ENCODE peak calls at places on chromosomes 3 and 15, in six cellular contexts. One of them, this sample, is unnamed.

GRCh38 chr3:168165390-168166269 is 69.9 kb upstream of the GOLIM4 start:
- DNase-seq in substantia nigra: peak; percentile 55
- DNase-seq in stimulated activated CD4-positive, alpha-beta T cell treated with anti-CD3 and anti-CD28 coated beads, Interleukin-2, amount 100 ng/mL, for 48 hours: peak; percentile 18
- DNase-seq in A549: peak; percentile 15
- DNase-seq in frontal cortex: peak; percentile 14
- DNase-seq in putamen: peak; percentile 65
- DNase-seq in this sample: peak; percentile 17

GRCh38 chr3:38114875-38115644 is 21.9 kb downstream of the ACAA1 start:
- DNase-seq in putamen: no peak
- DNase-seq in substantia nigra: no peak
- DNase-seq in A549: no peak
- DNase-seq in frontal cortex: no peak
- DNase-seq in stimulated activated CD4-positive, alpha-beta T cell treated with anti-CD3 and anti-CD28 coated beads, Interleukin-2, amount 100 ng/mL, for 48 hours: no peak
- DNase-seq in this sample: no peak

GRCh38 chr3:178048768-178049167 is 487.5 kb upstream of the KCNMB2 start:
- DNase-seq in A549: no peak
- DNase-seq in putamen: no peak
- DNase-seq in stimulated activated CD4-positive, alpha-beta T cell treated with anti-CD3 and anti-CD28 coated beads, Interleukin-2, amount 100 ng/mL, for 48 hours: no peak
- DNase-seq in substantia nigra: no peak
- DNase-seq in frontal cortex: no peak
- DNase-seq in this sample: no peak

GRCh38 chr3:64030741-64031140 is 7.4 kb upstream of the PSMD6 start:
- DNase-seq in frontal cortex: peak; percentile 42
- DNase-seq in stimulated activated CD4-positive, alpha-beta T cell treated with anti-CD3 and anti-CD28 coated beads, Interleukin-2, amount 100 ng/mL, for 48 hours: peak; percentile 73
- DNase-seq in A549: peak; percentile 80
- DNase-seq in substantia nigra: peak; percentile 51
- DNase-seq in putamen: peak; percentile 65
- DNase-seq in this sample: peak; percentile 62

GRCh38 chr3:46087871-46088270 is 60.6 kb upstream of the XCR1 start:
- DNase-seq in substantia nigra: peak; percentile 16
- DNase-seq in putamen: no peak
- DNase-seq in A549: no peak
- DNase-seq in stimulated activated CD4-positive, alpha-beta T cell treated with anti-CD3 and anti-CD28 coated beads, Interleukin-2, amount 100 ng/mL, for 48 hours: no peak
- DNase-seq in frontal cortex: no peak
- DNase-seq in this sample: no peak

GRCh38 chr3:138432576-138433240 is 1.7 kb upstream of the ESYT3 start:
- DNase-seq in stimulated activated CD4-positive, alpha-beta T cell treated with anti-CD3 and anti-CD28 coated beads, Interleukin-2, amount 100 ng/mL, for 48 hours: no peak
- DNase-seq in putamen: no peak
- DNase-seq in frontal cortex: no peak
- DNase-seq in substantia nigra: no peak
- DNase-seq in A549: no peak
- DNase-seq in this sample: no peak

GRCh38 chr15:59340325-59340724 is 32.3 kb downstream of the MYO1E start:
- DNase-seq in frontal cortex: no peak
- DNase-seq in A549: no peak
- DNase-seq in stimulated activated CD4-positive, alpha-beta T cell treated with anti-CD3 and anti-CD28 coated beads, Interleukin-2, amount 100 ng/mL, for 48 hours: no peak
- DNase-seq in putamen: no peak
- DNase-seq in substantia nigra: no peak
- DNase-seq in this sample: no peak

GRCh38 chr3:143216709-143217182 is 97.2 kb downstream of the CHST2 start:
- DNase-seq in A549: no peak
- DNase-seq in substantia nigra: no peak
- DNase-seq in frontal cortex: no peak
- DNase-seq in putamen: no peak
- DNase-seq in stimulated activated CD4-positive, alpha-beta T cell treated with anti-CD3 and anti-CD28 coated beads, Interleukin-2, amount 100 ng/mL, for 48 hours: no peak
- DNase-seq in this sample: no peak

GRCh38 chr3:172753125-172753524 is 2.6 kb downstream of the ECT2 start:
- DNase-seq in putamen: no peak
- DNase-seq in A549: no peak
- DNase-seq in frontal cortex: no peak
- DNase-seq in substantia nigra: no peak
- DNase-seq in stimulated activated CD4-positive, alpha-beta T cell treated with anti-CD3 and anti-CD28 coated beads, Interleukin-2, amount 100 ng/mL, for 48 hours: no peak
- DNase-seq in this sample: no peak

GRCh38 chr15:41490355-41490754 is 3.3 kb upstream of the ITPKA start:
- DNase-seq in frontal cortex: no peak
- DNase-seq in A549: peak; percentile 54
- DNase-seq in stimulated activated CD4-positive, alpha-beta T cell treated with anti-CD3 and anti-CD28 coated beads, Interleukin-2, amount 100 ng/mL, for 48 hours: no peak
- DNase-seq in substantia nigra: no peak
- DNase-seq in putamen: no peak
- DNase-seq in this sample: no peak

GRCh38 chr3:130960139-130960779 is 66.4 kb downstream of the ASTE1 start:
- DNase-seq in A549: no peak
- DNase-seq in frontal cortex: no peak
- DNase-seq in putamen: no peak
- DNase-seq in stimulated activated CD4-positive, alpha-beta T cell treated with anti-CD3 and anti-CD28 coated beads, Interleukin-2, amount 100 ng/mL, for 48 hours: no peak
- DNase-seq in substantia nigra: no peak
- DNase-seq in this sample: no peak

GRCh38 chr3:172561894-172562664 is 38.8 kb upstream of the TNFSF10 start:
- DNase-seq in frontal cortex: no peak
- DNase-seq in putamen: no peak
- DNase-seq in A549: no peak
- DNase-seq in substantia nigra: no peak
- DNase-seq in stimulated activated CD4-positive, alpha-beta T cell treated with anti-CD3 and anti-CD28 coated beads, Interleukin-2, amount 100 ng/mL, for 48 hours: no peak
- DNase-seq in this sample: no peak

GRCh38 chr3:147904421-147904820 is 495.3 kb downstream of the ZIC1 start:
- DNase-seq in A549: no peak
- DNase-seq in frontal cortex: no peak
- DNase-seq in stimulated activated CD4-positive, alpha-beta T cell treated with anti-CD3 and anti-CD28 coated beads, Interleukin-2, amount 100 ng/mL, for 48 hours: no peak
- DNase-seq in putamen: no peak
- DNase-seq in substantia nigra: no peak
- DNase-seq in this sample: no peak

GRCh38 chr3:52315977-52316764 is at the start of gene DNAH1:
- DNase-seq in frontal cortex: no peak
- DNase-seq in putamen: no peak
- DNase-seq in A549: no peak
- DNase-seq in substantia nigra: no peak
- DNase-seq in stimulated activated CD4-positive, alpha-beta T cell treated with anti-CD3 and anti-CD28 coated beads, Interleukin-2, amount 100 ng/mL, for 48 hours: no peak
- DNase-seq in this sample: no peak

GRCh38 chr3:25611193-25611592 is 53.5 kb downstream of the TOP2B start:
- DNase-seq in substantia nigra: no peak
- DNase-seq in putamen: no peak
- DNase-seq in stimulated activated CD4-positive, alpha-beta T cell treated with anti-CD3 and anti-CD28 coated beads, Interleukin-2, amount 100 ng/mL, for 48 hours: no peak
- DNase-seq in A549: no peak
- DNase-seq in frontal cortex: no peak
- DNase-seq in this sample: no peak

GRCh38 chr15:50939911-50940310 is 31.4 kb downstream of the AP4E1 start:
- DNase-seq in substantia nigra: no peak
- DNase-seq in A549: no peak
- DNase-seq in stimulated activated CD4-positive, alpha-beta T cell treated with anti-CD3 and anti-CD28 coated beads, Interleukin-2, amount 100 ng/mL, for 48 hours: no peak
- DNase-seq in putamen: no peak
- DNase-seq in frontal cortex: no peak
- DNase-seq in this sample: no peak

GRCh38 chr15:33135355-33135781 is 59.1 kb downstream of the FMN1 start:
- DNase-seq in A549: no peak
- DNase-seq in stimulated activated CD4-positive, alpha-beta T cell treated with anti-CD3 and anti-CD28 coated beads, Interleukin-2, amount 100 ng/mL, for 48 hours: no peak
- DNase-seq in frontal cortex: no peak
- DNase-seq in substantia nigra: no peak
- DNase-seq in putamen: no peak
- DNase-seq in this sample: no peak

GRCh38 chr3:14773691-14774128 is 45.1 kb upstream of the FGD5 start:
- DNase-seq in frontal cortex: no peak
- DNase-seq in putamen: no peak
- DNase-seq in A549: no peak
- DNase-seq in stimulated activated CD4-positive, alpha-beta T cell treated with anti-CD3 and anti-CD28 coated beads, Interleukin-2, amount 100 ng/mL, for 48 hours: no peak
- DNase-seq in substantia nigra: no peak
- DNase-seq in this sample: no peak

GRCh38 chr3:101200461-101200860 is 119.9 kb downstream of the IMPG2 start:
- DNase-seq in frontal cortex: no peak
- DNase-seq in A549: no peak
- DNase-seq in substantia nigra: no peak
- DNase-seq in stimulated activated CD4-positive, alpha-beta T cell treated with anti-CD3 and anti-CD28 coated beads, Interleukin-2, amount 100 ng/mL, for 48 hours: no peak
- DNase-seq in putamen: no peak
- DNase-seq in this sample: no peak

GRCh38 chr3:79424811-79425210 is 343.0 kb downstream of the ROBO1 start:
- DNase-seq in stimulated activated CD4-positive, alpha-beta T cell treated with anti-CD3 and anti-CD28 coated beads, Interleukin-2, amount 100 ng/mL, for 48 hours: no peak
- DNase-seq in frontal cortex: no peak
- DNase-seq in putamen: no peak
- DNase-seq in substantia nigra: no peak
- DNase-seq in A549: no peak
- DNase-seq in this sample: no peak

GRCh38 chr15:92914768-92915221 is 14.7 kb downstream of the CHD2 start:
- DNase-seq in A549: no peak
- DNase-seq in frontal cortex: no peak
- DNase-seq in putamen: no peak
- DNase-seq in stimulated activated CD4-positive, alpha-beta T cell treated with anti-CD3 and anti-CD28 coated beads, Interleukin-2, amount 100 ng/mL, for 48 hours: no peak
- DNase-seq in substantia nigra: no peak
- DNase-seq in this sample: no peak

GRCh38 chr15:35448294-35448693 is 97.7 kb downstream of the DPH6 start:
- DNase-seq in stimulated activated CD4-positive, alpha-beta T cell treated with anti-CD3 and anti-CD28 coated beads, Interleukin-2, amount 100 ng/mL, for 48 hours: no peak
- DNase-seq in A549: no peak
- DNase-seq in substantia nigra: no peak
- DNase-seq in frontal cortex: no peak
- DNase-seq in putamen: no peak
- DNase-seq in this sample: no peak

GRCh38 chr3:159994182-159994581 is 5.5 kb downstream of the IL12A start:
- DNase-seq in putamen: no peak
- DNase-seq in A549: no peak
- DNase-seq in frontal cortex: no peak
- DNase-seq in substantia nigra: no peak
- DNase-seq in stimulated activated CD4-positive, alpha-beta T cell treated with anti-CD3 and anti-CD28 coated beads, Interleukin-2, amount 100 ng/mL, for 48 hours: no peak
- DNase-seq in this sample: no peak

GRCh38 chr15:82621970-82622369 is 25.2 kb downstream of the CPEB1 start:
- DNase-seq in A549: peak; percentile 38
- DNase-seq in putamen: no peak
- DNase-seq in substantia nigra: no peak
- DNase-seq in frontal cortex: no peak
- DNase-seq in stimulated activated CD4-positive, alpha-beta T cell treated with anti-CD3 and anti-CD28 coated beads, Interleukin-2, amount 100 ng/mL, for 48 hours: no peak
- DNase-seq in this sample: no peak

GRCh38 chr3:46410669-46411068 is 3.6 kb downstream of the CCRL2 start:
- DNase-seq in putamen: no peak
- DNase-seq in frontal cortex: no peak
- DNase-seq in substantia nigra: no peak
- DNase-seq in A549: no peak
- DNase-seq in stimulated activated CD4-positive, alpha-beta T cell treated with anti-CD3 and anti-CD28 coated beads, Interleukin-2, amount 100 ng/mL, for 48 hours: no peak
- DNase-seq in this sample: no peak

GRCh38 chr3:160754371-160754854 is 1.6 kb upstream of the PPM1L start:
- DNase-seq in substantia nigra: peak; percentile 56
- DNase-seq in stimulated activated CD4-positive, alpha-beta T cell treated with anti-CD3 and anti-CD28 coated beads, Interleukin-2, amount 100 ng/mL, for 48 hours: peak; percentile 1
- DNase-seq in putamen: peak; percentile 59
- DNase-seq in frontal cortex: no peak
- DNase-seq in A549: peak; percentile 5
- DNase-seq in this sample: no peak

GRCh38 chr15:86935841-86936240 is 856.2 kb downstream of the AGBL1 start:
- DNase-seq in frontal cortex: no peak
- DNase-seq in A549: no peak
- DNase-seq in substantia nigra: peak; percentile 32
- DNase-seq in putamen: no peak
- DNase-seq in stimulated activated CD4-positive, alpha-beta T cell treated with anti-CD3 and anti-CD28 coated beads, Interleukin-2, amount 100 ng/mL, for 48 hours: no peak
- DNase-seq in this sample: no peak

GRCh38 chr15:66364944-66365343 is 8.5 kb upstream of the TIPIN start:
- DNase-seq in stimulated activated CD4-positive, alpha-beta T cell treated with anti-CD3 and anti-CD28 coated beads, Interleukin-2, amount 100 ng/mL, for 48 hours: no peak
- DNase-seq in A549: no peak
- DNase-seq in frontal cortex: no peak
- DNase-seq in substantia nigra: no peak
- DNase-seq in putamen: no peak
- DNase-seq in this sample: no peak

GRCh38 chr15:84778194-84778593 is 29.8 kb downstream of the ZNF592 start:
- DNase-seq in stimulated activated CD4-positive, alpha-beta T cell treated with anti-CD3 and anti-CD28 coated beads, Interleukin-2, amount 100 ng/mL, for 48 hours: no peak
- DNase-seq in putamen: no peak
- DNase-seq in substantia nigra: no peak
- DNase-seq in frontal cortex: no peak
- DNase-seq in A549: no peak
- DNase-seq in this sample: no peak

GRCh38 chr15:82530606-82531379 is 9.5 kb downstream of the RPS17 start:
- DNase-seq in substantia nigra: no peak
- DNase-seq in A549: peak; percentile 80
- DNase-seq in frontal cortex: no peak
- DNase-seq in putamen: peak; percentile 32
- DNase-seq in stimulated activated CD4-positive, alpha-beta T cell treated with anti-CD3 and anti-CD28 coated beads, Interleukin-2, amount 100 ng/mL, for 48 hours: peak; percentile 56
- DNase-seq in this sample: peak; percentile 60

GRCh38 chr3:61602466-61602865 is 41.1 kb downstream of the PTPRG start:
- DNase-seq in putamen: no peak
- DNase-seq in stimulated activated CD4-positive, alpha-beta T cell treated with anti-CD3 and anti-CD28 coated beads, Interleukin-2, amount 100 ng/mL, for 48 hours: no peak
- DNase-seq in substantia nigra: no peak
- DNase-seq in A549: no peak
- DNase-seq in frontal cortex: no peak
- DNase-seq in this sample: no peak

GRCh38 chr3:184423567-184423966 is 43.7 kb downstream of the CHRD start:
- DNase-seq in frontal cortex: no peak
- DNase-seq in stimulated activated CD4-positive, alpha-beta T cell treated with anti-CD3 and anti-CD28 coated beads, Interleukin-2, amount 100 ng/mL, for 48 hours: no peak
- DNase-seq in substantia nigra: no peak
- DNase-seq in A549: no peak
- DNase-seq in putamen: no peak
- DNase-seq in this sample: no peak

GRCh38 chr15:74584779-74585178 is 30.9 kb upstream of the CLK3 start:
- DNase-seq in frontal cortex: peak; percentile 37
- DNase-seq in putamen: peak; percentile 75
- DNase-seq in substantia nigra: peak; percentile 59
- DNase-seq in A549: no peak
- DNase-seq in stimulated activated CD4-positive, alpha-beta T cell treated with anti-CD3 and anti-CD28 coated beads, Interleukin-2, amount 100 ng/mL, for 48 hours: no peak
- DNase-seq in this sample: no peak

GRCh38 chr15:72491768-72492167 is 17.6 kb downstream of the ARIH1 start:
- DNase-seq in stimulated activated CD4-positive, alpha-beta T cell treated with anti-CD3 and anti-CD28 coated beads, Interleukin-2, amount 100 ng/mL, for 48 hours: no peak
- DNase-seq in putamen: no peak
- DNase-seq in A549: peak; percentile 43
- DNase-seq in frontal cortex: no peak
- DNase-seq in substantia nigra: no peak
- DNase-seq in this sample: no peak

GRCh38 chr3:14796403-14797077 is 22.2 kb upstream of the FGD5 start:
- DNase-seq in frontal cortex: no peak
- DNase-seq in substantia nigra: no peak
- DNase-seq in stimulated activated CD4-positive, alpha-beta T cell treated with anti-CD3 and anti-CD28 coated beads, Interleukin-2, amount 100 ng/mL, for 48 hours: no peak
- DNase-seq in A549: no peak
- DNase-seq in putamen: no peak
- DNase-seq in this sample: no peak

This sample was measured in progenitor cell of endocrine pancreas.